ENCODE peak calls at places on chromosomes 3 and 15, in six cellular contexts. I is Caco-2; X is Kasumi-1; S is NCI-H2029; V is activated CD4-positive, alpha-beta T cell treated with anti-CD3 and anti-CD28 coated beads, Interleukin-2, amount 50 U/mL, for 1 hour; N is NCI-H460. L is an unnamed sample.

GRCh38 chr3:190258634-190259033 is 63.6 kb downstream of the CLDN1 start:
- DNase-seq in V (no peak), X (no peak), N (no peak), S (no peak), I (no peak), L (no peak)

GRCh38 chr3:23889401-23889800 is 27.4 kb downstream of the NKIRAS1 start:
- DNase-seq in V (no peak), I (no peak), S (no peak), N (no peak), X (no peak), L (no peak)

GRCh38 chr3:111717601-111718000 is 122.5 kb upstream of the ZBED2 start:
- DNase-seq in I (peak; percentile 76), X (peak; percentile 85), V (peak; percentile 59), N (peak; percentile 76), S (peak; percentile 39), L (peak; percentile 87)

GRCh38 chr3:108342829-108343478 is 46.6 kb downstream of the HHLA2 start:
- DNase-seq in X (no peak), V (no peak), S (no peak), N (no peak), I (no peak), L (no peak)

GRCh38 chr3:191775451-191776233 is 314.7 kb downstream of the PYDC2 start:
- DNase-seq in V (no peak), S (no peak), I (no peak), N (no peak), X (no peak), L (peak; percentile 22)

GRCh38 chr3:116767726-116768125 is 58.1 kb downstream of the TUSC7 start:
- DNase-seq in X (no peak), N (no peak), V (no peak), I (no peak), S (no peak), L (no peak)

GRCh38 chr3:70281663-70282062 is 30.8 kb downstream of the MDFIC2 start:
- DNase-seq in X (no peak), I (no peak), V (no peak), N (no peak), S (no peak), L (no peak)

GRCh38 chr3:129122697-129123055 is 1.1 kb upstream of the RAB43 start:
- DNase-seq in X (no peak), I (no peak), N (no peak), S (no peak), V (no peak), L (no peak)

GRCh38 chr3:23923786-23924185 is 6.9 kb downstream of the RPL15 start:
- DNase-seq in V (no peak), X (no peak), N (no peak), I (no peak), S (no peak), L (no peak)

GRCh38 chr3:99862208-99862607 is 44.5 kb downstream of the CMSS1 start:
- DNase-seq in S (no peak), N (no peak), X (no peak), V (no peak), I (no peak), L (peak; percentile 73)

GRCh38 chr15:78244101-78244500 is 9.7 kb upstream of the ACSBG1 start:
- DNase-seq in N (no peak), I (no peak), V (no peak), X (no peak), S (no peak), L (no peak)

GRCh38 chr15:100189319-100189718 is 152.5 kb downstream of the ADAMTS17 start:
- DNase-seq in I (peak; percentile 9), N (no peak), S (no peak), X (no peak), V (no peak), L (no peak)

GRCh38 chr3:148223266-148223665 is 474.4 kb upstream of the AGTR1 start:
- DNase-seq in I (no peak), V (no peak), X (no peak), S (no peak), N (no peak), L (no peak)

GRCh38 chr3:177282028-177282655 is 84.9 kb upstream of the TBL1XR1 start:
- DNase-seq in I (no peak), V (no peak), N (no peak), X (no peak), S (peak; percentile 74), L (no peak)

GRCh38 chr3:58004972-58005371 is 3.2 kb upstream of the FLNB start:
- DNase-seq in V (no peak), X (no peak), S (no peak), N (no peak), I (no peak), L (no peak)

GRCh38 chr3:158105124-158105709 is 1.0 kb downstream of the SHOX2 start:
- DNase-seq in N (no peak), I (no peak), V (no peak), S (no peak), X (no peak), L (no peak)

GRCh38 chr3:99315896-99316295 is 322.5 kb upstream of the COL8A1 start:
- DNase-seq in I (no peak), V (no peak), N (no peak), X (no peak), S (no peak), L (no peak)

GRCh38 chr15:27250223-27250622 is 279.2 kb downstream of the GABRG3 start:
- DNase-seq in S (peak; percentile 88), X (no peak), I (no peak), N (no peak), V (no peak), L (no peak)

GRCh38 chr3:134300520-134300919 is 49.9 kb upstream of the RYK start:
- DNase-seq in N (no peak), X (no peak), V (no peak), I (no peak), S (no peak), L (no peak)

GRCh38 chr3:52355526-52355925 is 39.4 kb downstream of the DNAH1 start:
- DNase-seq in V (no peak), I (no peak), N (no peak), S (no peak), X (no peak), L (no peak)

GRCh38 chr3:183349421-183350157 is 78.8 kb downstream of the MCF2L2 start:
- DNase-seq in X (no peak), N (no peak), I (no peak), S (peak; percentile 25), V (no peak), L (no peak)

GRCh38 chr15:70269991-70270751 is 172.5 kb upstream of the TLE3 start:
- DNase-seq in I (no peak), S (no peak), V (no peak), X (peak; percentile 95), N (no peak), L (no peak)

GRCh38 chr3:102979682-102980378 is 545.0 kb downstream of the ZPLD1 start:
- DNase-seq in S (no peak), V (no peak), X (no peak), N (peak; percentile 55), I (no peak), L (peak; percentile 32)

GRCh38 chr3:141441381-141442365 is 45.2 kb upstream of the RASA2 start:
- DNase-seq in I (peak; percentile 56), S (no peak), N (peak; percentile 41), V (peak; percentile 75), X (peak; percentile 90), L (peak; percentile 78)

GRCh38 chr3:32778389-32778788 is 39.4 kb upstream of the TRIM71 start:
- DNase-seq in I (no peak), N (no peak), X (no peak), V (no peak), S (no peak), L (no peak)

GRCh38 chr15:74383695-74384565 is 16.5 kb upstream of the CYP11A1 start:
- DNase-seq in I (no peak), N (no peak), S (no peak), X (no peak), V (peak; percentile 39), L (no peak)

GRCh38 chr15:62128916-62129315 is 36.2 kb downstream of the C2CD4B start:
- DNase-seq in V (no peak), N (no peak), X (no peak), I (no peak), S (no peak), L (no peak)

GRCh38 chr3:64408770-64409169 is 183.5 kb upstream of the PRICKLE2 start:
- DNase-seq in X (no peak), V (no peak), I (no peak), S (no peak), N (no peak), L (no peak)

GRCh38 chr15:99451484-99451883 is 114.3 kb upstream of the MEF2A start:
- DNase-seq in N (no peak), X (no peak), V (no peak), I (no peak), S (no peak), L (no peak)

GRCh38 chr3:195559723-195560409 is 16.7 kb upstream of the PPP1R2 start:
- DNase-seq in I (no peak), S (peak; percentile 49), V (no peak), N (no peak), X (no peak), L (peak; percentile 39)